ENCODE peak calls at places on chromosomes 16 and 17, in four cellular contexts. W is ascending aorta, O is AG04450, N is lower lobe of right lung. F is an unnamed sample.

GRCh38 chr17:19369846-19370492 is 7.4 kb upstream of the B9D1 start:
- DNase-seq in O (no peak), W (no peak), N (no peak), F (peak)

GRCh38 chr16:11553371-11553770 is 33.3 kb downstream of the LITAF start:
- DNase-seq in N (no peak), W (no peak), O (no peak), F (no peak)

GRCh38 chr17:75785770-75786538 is 1.3 kb downstream of the UNK start:
- DNase-seq in W (no peak), N (no peak), O (no peak), F (peak)

GRCh38 chr16:31453255-31454204 is 5.8 kb upstream of the ARMC5 start:
- DNase-seq in O (no peak), W (peak), N (peak), F (no peak)

GRCh38 chr16:17276610-17277009 is 194.2 kb downstream of the XYLT1 start:
- DNase-seq in O (no peak), N (no peak), W (no peak), F (no peak)

GRCh38 chr17:83065660-83066542 is 13.5 kb upstream of the METRNL start:
- DNase-seq in O (no peak), N (peak), W (peak), F (no peak)

GRCh38 chr17:63843387-63844292 is 1.2 kb upstream of the SMARCD2 start:
- DNase-seq in O (peak), W (peak), N (peak), F (peak)

GRCh38 chr16:12010388-12011251 is 34.1 kb downstream of the SNX29 start:
- DNase-seq in N (no peak), W (no peak), O (no peak), F (no peak)

GRCh38 chr16:49015189-49015540 is 266.5 kb downstream of the CBLN1 start:
- DNase-seq in N (no peak), O (no peak), W (no peak), F (no peak)

GRCh38 chr17:38329808-38330730 is 13.7 kb downstream of the GPR179 start:
- DNase-seq in O (no peak), N (no peak), W (no peak), F (no peak)

GRCh38 chr17:44829558-44830358 is at the start of gene GJC1:
- DNase-seq in O (no peak), N (no peak), W (no peak), F (peak)

GRCh38 chr16:84181144-84181915 is 5.5 kb downstream of the TAF1C start:
- DNase-seq in N (no peak), W (no peak), O (no peak), F (no peak)

GRCh38 chr16:89502319-89502843 is 5.8 kb upstream of the SPG7 start:
- DNase-seq in N (peak), W (no peak), O (no peak), F (no peak)

GRCh38 chr16:88854306-88855111 is 2.2 kb downstream of the GALNS start:
- DNase-seq in W (no peak), N (peak), O (no peak), F (peak)

GRCh38 chr16:1964046-1964505 is 550 bp downstream of the RPS2 start:
- DNase-seq in N (no peak), W (no peak), O (no peak), F (peak)

DNA sequence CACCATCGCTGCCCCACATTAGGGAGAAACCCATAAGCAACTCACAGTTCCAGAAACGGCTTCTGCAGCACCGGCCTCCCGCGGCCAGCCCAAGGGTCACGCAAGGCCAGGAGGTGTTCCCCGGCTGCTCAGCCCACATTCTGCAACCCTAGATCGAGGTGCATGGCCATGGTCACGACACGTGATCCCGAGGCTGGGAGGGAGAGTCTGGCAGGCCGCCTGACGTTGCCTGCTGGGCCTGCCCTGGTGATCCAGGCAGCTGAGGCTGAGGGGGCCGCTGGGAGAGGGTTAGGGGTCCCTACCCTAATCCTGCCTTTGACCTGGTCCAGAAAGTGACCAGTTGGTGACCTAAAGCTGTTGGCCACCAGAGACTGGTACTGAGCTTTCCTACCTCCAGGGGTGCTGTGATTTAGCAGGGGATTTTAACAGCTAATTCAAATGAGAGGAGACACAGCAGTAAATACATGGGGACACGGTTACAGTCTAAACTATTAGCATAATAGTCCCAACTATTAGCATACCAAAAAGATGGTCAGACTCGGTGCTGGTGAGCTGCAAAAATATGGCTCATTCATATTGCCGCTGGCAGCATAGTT is 97.4 kb upstream of the CIBAR2 start:
- DNase-seq in W (no peak), N (no peak), O (no peak), F (no peak)
- TF ChIP-seq CTCF in W (no peak), N (no peak), O (no peak), F (no peak)

GRCh38 chr17:68804777-68805176 is 150.4 kb downstream of the ABCA8 start:
- DNase-seq in N (no peak), O (no peak), W (no peak), F (no peak)
- H3K4me3 ChIP-seq in N (no peak), O (no peak), W (no peak), F (no peak)

DNA sequence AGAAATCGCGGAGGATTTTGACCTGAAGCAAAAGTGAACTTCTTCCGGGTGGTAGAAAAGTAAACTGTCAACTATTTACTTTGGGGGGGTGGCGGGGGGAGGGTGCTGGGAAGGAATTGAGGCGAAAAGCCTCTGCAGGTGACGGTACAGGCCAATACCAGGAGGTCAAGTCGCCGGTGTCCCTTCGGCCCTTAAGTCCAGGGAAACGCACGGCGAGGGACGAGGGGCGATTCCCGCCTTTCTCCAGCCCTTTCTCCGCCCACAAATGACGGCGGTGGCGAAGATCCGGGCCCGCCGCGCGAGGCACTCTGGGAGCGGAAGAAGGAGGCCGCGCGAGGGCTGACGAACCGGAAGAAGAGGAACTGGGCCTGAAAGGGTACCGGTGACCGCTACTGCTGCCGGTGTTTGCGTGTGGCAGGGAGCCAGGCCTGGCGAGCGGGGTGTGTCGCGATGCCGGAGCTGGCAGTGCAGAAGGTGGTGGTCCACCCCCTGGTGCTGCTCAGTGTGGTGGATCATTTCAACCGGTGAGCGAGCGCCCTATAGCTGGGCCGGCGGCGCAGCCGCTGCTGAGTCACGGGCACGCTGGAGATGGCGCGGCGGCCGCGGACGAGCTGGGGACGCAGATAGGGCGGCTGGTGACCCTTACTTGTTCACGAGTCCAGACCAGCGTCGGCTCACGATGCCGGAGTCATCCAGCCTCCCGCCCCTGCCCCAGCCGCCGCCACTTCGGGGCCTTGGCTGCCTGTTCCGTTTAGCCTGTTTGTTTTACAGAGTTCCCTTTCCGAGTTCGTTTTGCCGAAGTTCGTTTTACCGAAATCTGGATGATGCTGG is at the start of gene PSMD7:
- DNase-seq in W (peak), N (peak), O (peak), F (peak)
- TF ChIP-seq CTCF in W (no peak), N (no peak), O (no peak), F (no peak)

GRCh38 chr16:30030841-30031413 is at the start of gene TLCD3B:
- DNase-seq in N (no peak), O (no peak), W (no peak), F (no peak)
- H3K4me3 ChIP-seq in N (no peak), O (peak), W (peak), F (no peak)

DNA sequence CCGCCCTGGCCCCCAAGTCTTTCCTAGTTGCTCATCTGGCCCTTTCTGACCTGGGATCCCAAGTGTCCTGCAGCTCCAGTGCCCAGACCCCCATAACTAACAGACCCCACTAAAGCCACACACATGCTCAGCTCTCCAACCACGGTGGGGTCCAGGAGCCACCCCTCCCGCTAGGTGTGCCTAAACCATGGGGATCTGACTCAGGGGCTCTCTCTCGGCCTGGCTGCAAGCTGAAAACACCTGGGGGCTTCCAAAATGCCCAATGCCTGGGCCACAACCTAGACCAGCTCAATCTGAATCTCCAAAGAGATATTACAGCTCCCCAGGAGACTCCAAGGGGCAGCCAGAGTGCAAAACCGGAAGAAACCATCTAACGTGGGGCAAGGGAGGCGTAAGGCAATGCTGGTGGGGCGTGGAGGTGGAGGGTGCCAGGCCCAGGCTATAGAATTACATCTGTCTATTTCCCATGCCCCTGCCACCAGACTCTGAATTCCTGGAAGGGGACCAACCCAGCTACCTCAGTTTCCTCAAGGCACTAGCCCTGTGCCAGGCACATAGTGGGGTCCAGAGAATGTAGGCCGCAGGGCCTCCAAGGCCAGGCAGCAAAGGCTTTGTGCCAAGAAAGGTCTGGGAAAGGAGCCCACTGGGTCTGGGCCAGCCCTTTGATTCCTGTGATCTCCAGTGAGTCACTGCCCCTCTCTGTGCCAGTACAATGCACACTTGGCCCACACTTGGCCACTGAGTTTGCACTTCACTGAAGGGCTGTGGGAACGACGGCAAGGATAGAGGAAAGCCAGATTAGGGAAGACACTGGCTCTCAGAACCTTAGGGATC is 3.3 kb downstream of the CD2BP2 start:
- DNase-seq in W (peak), N (peak), O (peak), F (no peak)
- TF ChIP-seq CTCF in W (no peak), N (no peak), O (no peak), F (no peak)

GRCh38 chr17:32314636-32315035 is 27.3 kb downstream of the C17orf75 start:
- DNase-seq in N (no peak), W (no peak), O (no peak), F (no peak)

GRCh38 chr17:32305049-32305448 is 36.9 kb downstream of the C17orf75 start:
- DNase-seq in O (no peak), N (no peak), W (no peak), F (no peak)

GRCh38 chr17:32310927-32311568 is 30.9 kb downstream of the C17orf75 start:
- DNase-seq in O (no peak), W (no peak), N (no peak), F (no peak)
- H3K4me3 ChIP-seq in O (no peak), W (peak), N (peak), F (no peak)

DNA sequence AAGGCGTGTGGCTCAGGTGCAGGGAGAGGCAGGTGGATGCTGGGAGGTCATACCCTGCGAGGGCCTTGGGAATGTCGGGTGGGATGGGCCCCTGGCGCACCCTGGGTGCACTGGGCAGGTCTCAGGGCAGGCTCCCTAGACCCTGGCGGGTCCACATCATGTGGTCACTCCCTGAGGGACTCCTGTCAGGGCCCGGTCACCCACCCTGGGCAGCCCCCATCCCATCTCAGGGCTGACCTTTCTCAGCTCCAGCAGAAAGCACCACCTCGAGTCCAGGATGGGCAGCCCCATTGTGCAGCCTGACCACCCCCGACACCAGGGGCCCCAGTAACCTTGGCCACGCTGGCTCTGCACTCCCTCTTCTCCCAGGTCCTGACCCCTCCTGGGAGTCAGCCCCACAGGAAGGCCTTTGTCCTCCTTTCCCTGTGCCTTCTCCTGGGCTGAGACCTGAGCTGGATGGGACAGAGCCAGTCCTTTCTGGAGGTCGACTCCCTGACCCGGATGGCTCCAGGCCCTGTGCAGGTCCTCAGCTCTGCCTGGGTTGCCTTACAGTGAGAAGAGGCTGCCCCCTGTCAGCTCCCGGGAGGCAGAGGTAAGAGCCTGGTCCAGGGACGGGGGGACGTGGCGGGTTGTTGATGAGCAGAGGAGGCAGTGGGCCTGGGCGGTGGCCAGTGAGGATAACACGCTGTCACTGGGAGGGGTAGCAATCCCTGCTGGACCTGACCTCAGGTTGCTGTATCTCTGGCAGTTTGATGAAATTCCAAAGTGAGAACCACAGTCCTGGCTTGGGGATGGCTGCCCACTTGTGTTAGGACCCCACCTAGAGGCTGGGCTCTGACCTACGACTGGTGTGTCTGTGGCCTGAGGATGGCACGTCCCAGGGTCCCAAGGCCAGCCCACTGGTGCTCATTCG is 77.9 kb downstream of the GOSR1 start:
- DNase-seq in O (no peak), N (peak), W (no peak), F (peak)
- TF ChIP-seq CTCF in O (peak), N (no peak), W (no peak), F (peak)

DNA sequence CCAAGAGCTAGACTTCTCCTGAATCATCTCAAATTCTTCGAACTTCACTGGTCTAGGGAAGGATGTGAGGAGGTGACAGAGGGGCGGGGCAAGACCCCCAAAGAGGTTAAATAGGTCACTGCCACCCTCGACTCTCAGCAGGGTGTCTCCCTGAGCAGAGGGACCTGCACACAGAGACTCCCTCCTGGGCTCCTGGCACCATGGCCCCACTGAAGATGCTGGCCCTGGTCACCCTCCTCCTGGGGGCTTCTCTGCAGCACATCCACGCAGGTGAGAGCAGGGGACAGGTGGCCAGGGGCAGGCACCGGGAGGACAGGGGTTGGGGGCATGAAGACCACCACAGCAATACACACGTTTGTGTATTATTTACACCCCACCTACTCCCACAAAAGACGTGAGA is 9.2 kb downstream of the CCL17 start:
- DNase-seq in W (no peak), N (no peak), O (no peak), F (no peak)
- H3K4me3 ChIP-seq in W (no peak), N (no peak), O (no peak), F (no peak)

GRCh38 chr17:54736573-54736972 is 164.1 kb upstream of the TOM1L1 start:
- DNase-seq in N (no peak), O (no peak), W (no peak), F (no peak)

DNA sequence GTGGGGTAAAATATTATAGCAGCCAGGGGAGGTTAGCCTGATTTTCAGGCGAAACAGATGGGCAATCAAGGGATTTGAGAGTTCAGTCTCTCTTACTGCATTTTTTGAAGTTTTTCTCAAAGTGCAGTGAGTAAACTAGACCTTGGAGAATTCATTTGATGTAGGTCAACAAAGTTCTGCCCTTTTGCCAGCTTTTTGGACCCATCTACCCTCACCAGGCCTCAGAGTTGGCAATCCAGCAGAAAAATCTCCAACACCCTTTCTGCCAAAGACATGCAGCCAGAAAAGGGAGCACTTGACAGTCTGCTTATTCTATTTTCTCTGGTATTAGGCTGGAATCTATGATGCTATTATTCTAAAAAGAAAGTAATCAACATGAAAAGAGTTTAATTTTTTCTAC is 162.2 kb upstream of the TOM1L1 start:
- DNase-seq in N (no peak), O (no peak), W (no peak), F (no peak)
- TF ChIP-seq CTCF in N (no peak), O (no peak), W (no peak), F (no peak)

DNA sequence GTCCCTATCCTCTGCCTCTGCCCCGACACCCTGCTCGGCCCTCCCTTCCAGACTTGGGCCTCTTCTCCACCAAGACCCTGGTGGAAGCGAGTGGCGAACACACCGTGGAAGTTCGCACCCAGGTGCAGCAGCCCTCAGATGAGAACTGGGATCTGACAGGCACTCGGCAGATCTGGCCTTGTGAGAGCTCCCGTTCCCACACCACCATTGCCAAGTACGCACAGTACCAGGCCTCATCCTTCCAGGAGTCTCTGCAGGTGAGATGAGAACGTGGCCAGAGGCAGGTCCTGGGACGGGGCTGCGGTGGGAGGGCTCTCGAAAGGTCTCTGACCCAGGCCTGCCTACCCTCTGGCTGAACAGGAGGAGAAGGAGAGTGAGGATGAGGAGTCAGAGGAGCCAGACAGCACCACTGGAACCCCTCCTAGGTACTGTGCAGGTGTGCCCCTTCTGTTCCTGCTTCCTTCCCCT is 3.9 kb upstream of the TMEM88 start:
- DNase-seq in N (no peak), W (no peak), O (no peak), F (no peak)
- H3K4me3 ChIP-seq in N (peak), W (no peak), O (no peak), F (peak)